ENCODE peak calls at places on chromosome 14, in six cellular contexts. D is K562, F is left ventricle myocardium inferior, Y is tibial artery, M is fibroblast of lung, H is cardiac muscle cell. C is an unnamed sample. For H3K4me1, the result is how much of the 10 kb centered on the place peaks cover.

GRCh38 chr14:104602315-104602932 is 2.1 kb downstream of the TMEM179 start:
- DNase-seq in D (no peak), F (no peak), Y (peak), M (no peak), H (no peak), C (no peak)

GRCh38 chr14:99687284-99688209 is 3.4 kb downstream of the CYP46A1 start:
- DNase-seq in D (no peak), F (no peak), Y (peak), M (no peak), H (no peak), C (no peak)

GRCh38 chr14:77076118-77076631 is 21.9 kb upstream of the CIPC start:
- DNase-seq in D (no peak), F (peak), Y (peak), M (no peak), H (peak), C (peak)

GRCh38 chr14:36319899-36320209 is 583 bp downstream of the MBIP start:
- DNase-seq in D (no peak), F (no peak), Y (no peak), M (no peak), H (peak), C (no peak)

GRCh38 chr14:64137657-64138290 is 156.4 kb downstream of the ESR2 start:
- DNase-seq in D (peak), F (no peak), Y (no peak), M (no peak), H (peak), C (no peak)

GRCh38 chr14:44417809-44418208 is 89.3 kb downstream of the FSCB start:
- DNase-seq in D (no peak), F (no peak), Y (no peak), M (no peak), H (no peak), C (no peak)

GRCh38 chr14:53047302-53047701 is 96.5 kb upstream of the FERMT2 start:
- DNase-seq in D (no peak), F (no peak), Y (no peak), M (no peak), H (no peak), C (no peak)

GRCh38 chr14:47872588-47872987 is 197.2 kb upstream of the MDGA2 start:
- DNase-seq in D (no peak), F (no peak), Y (no peak), M (no peak), H (no peak), C (no peak)

GRCh38 chr14:102591372-102591943 is 991 bp upstream of the RCOR1 start:
- DNase-seq in D (peak), F (peak), Y (peak), M (peak), H (peak), C (no peak)

GRCh38 chr14:91241848-91242247 is 2.7 kb downstream of the GPR68 start:
- DNase-seq in D (no peak), F (no peak), Y (no peak), M (no peak), H (no peak), C (no peak)

GRCh38 chr14:91242635-91243034 is 1.9 kb downstream of the GPR68 start:
- DNase-seq in D (no peak), F (no peak), Y (no peak), M (no peak), H (no peak), C (no peak)

GRCh38 chr14:91245029-91245428 is 525 bp upstream of the GPR68 start:
- DNase-seq in D (no peak), F (no peak), Y (no peak), M (no peak), H (no peak), C (no peak)

GRCh38 chr14:91244501-91244901 is at the start of gene GPR68:
- DNase-seq in D (no peak), F (peak), Y (peak), M (peak), H (peak), C (no peak)

DNA sequence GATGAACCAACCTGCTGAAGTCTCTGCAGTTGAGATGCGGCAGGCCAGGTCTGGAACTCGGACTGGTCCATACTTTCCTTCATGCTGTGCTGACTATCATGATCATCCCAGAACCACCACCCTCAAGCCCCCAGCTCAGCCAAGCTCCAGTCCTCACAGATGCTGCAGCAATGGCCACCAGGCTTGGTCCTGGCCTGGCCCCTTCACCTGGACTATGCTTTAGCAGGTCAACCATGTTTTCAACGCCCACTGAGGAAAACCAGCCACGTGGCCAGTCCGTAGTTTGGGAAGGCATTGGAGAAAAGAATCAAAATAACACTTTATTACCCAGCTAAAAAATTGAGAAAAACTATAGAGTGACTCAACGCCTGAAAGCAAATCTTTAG is 1.4 kb downstream of the GPR68 start:
- DNase-seq in D (no peak), F (no peak), Y (no peak), M (no peak), H (no peak), C (no peak)
- H3K4me3 ChIP-seq in D (no peak), F (no peak), Y (no peak), M (no peak), H (no peak), C (no peak)

GRCh38 chr14:22610931-22611330 is 12.8 kb downstream of the ABHD4 start:
- DNase-seq in D (no peak), F (no peak), Y (no peak), M (no peak), H (no peak), C (no peak)

GRCh38 chr14:22613091-22613695 is 15.1 kb downstream of the ABHD4 start:
- DNase-seq in D (no peak), F (no peak), Y (no peak), M (peak), H (no peak), C (no peak)

GRCh38 chr14:22614240-22614799 is 16.2 kb downstream of the ABHD4 start:
- DNase-seq in D (peak), F (no peak), Y (no peak), M (peak), H (peak), C (peak)

GRCh38 chr14:22613736-22614239 is 15.7 kb downstream of the ABHD4 start:
- DNase-seq in D (no peak), F (no peak), Y (no peak), M (peak), H (no peak), C (peak)
- H3K4me1 ChIP-seq in D (under half), F (under half), Y (under half), M (under half), H (under half), C (under half)

GRCh38 chr14:50668852-50669194 is 717 bp upstream of the SAV1 start:
- DNase-seq in D (no peak), F (no peak), Y (no peak), M (no peak), H (no peak), C (no peak)

GRCh38 chr14:50669441-50669986 is 1.4 kb upstream of the SAV1 start:
- DNase-seq in D (no peak), F (no peak), Y (no peak), M (no peak), H (no peak), C (peak)

GRCh38 chr14:50667491-50668007 is 557 bp downstream of the SAV1 start:
- DNase-seq in D (no peak), F (no peak), Y (peak), M (no peak), H (no peak), C (no peak)

GRCh38 chr14:50668008-50668851 is at the start of gene SAV1:
- DNase-seq in D (peak), F (peak), Y (peak), M (peak), H (peak), C (peak)

GRCh38 chr14:50666772-50667490 is 1.2 kb downstream of the SAV1 start:
- DNase-seq in D (peak), F (no peak), Y (peak), M (peak), H (peak), C (peak)
- H3K4me3 ChIP-seq in D (peak), F (peak), Y (peak), M (peak), H (peak), C (peak)

GRCh38 chr14:51501746-51502145 is 150.0 kb upstream of the FRMD6 start:
- DNase-seq in D (no peak), F (no peak), Y (no peak), M (no peak), H (no peak), C (no peak)

GRCh38 chr14:51504626-51505025 is 147.1 kb upstream of the FRMD6 start:
- DNase-seq in D (no peak), F (no peak), Y (no peak), M (no peak), H (no peak), C (no peak)

GRCh38 chr14:51495319-51495718 is 156.4 kb upstream of the FRMD6 start:
- DNase-seq in D (no peak), F (no peak), Y (no peak), M (no peak), H (peak), C (no peak)

GRCh38 chr14:51498411-51499227 is 153.1 kb upstream of the FRMD6 start:
- DNase-seq in D (no peak), F (no peak), Y (no peak), M (no peak), H (no peak), C (no peak)

GRCh38 chr14:51500776-51501175 is 150.9 kb upstream of the FRMD6 start:
- DNase-seq in D (no peak), F (no peak), Y (no peak), M (no peak), H (no peak), C (no peak)
- H3K4me1 ChIP-seq in D (under half), F (under half), Y (under half), M (under half), H (under half), C (under half)

GRCh38 chr14:86714575-86714974 is 1184.6 kb downstream of the FLRT2 start:
- DNase-seq in D (no peak), F (no peak), Y (no peak), M (no peak), H (no peak), C (no peak)
- H3K4me3 ChIP-seq in D (no peak), F (no peak), Y (no peak), M (no peak), H (no peak), C (no peak)